ENCODE peak calls at places on chromosomes 12 and 14, in four cellular contexts. G is K562, B is HepG2, M is H1. I is an unnamed sample.

GRCh38 chr12:113875681-113876080 is 90.4 kb downstream of the RBM19 start:
- DNase-seq in M (no peak), B (no peak), G (no peak), I (no peak)

GRCh38 chr12:46400406-46400805 is 27.8 kb upstream of the SLC38A2 start:
- DNase-seq in G (no peak), B (no peak), M (no peak), I (no peak)

GRCh38 chr12:15963271-15963670 is 52.1 kb downstream of the DERA start:
- DNase-seq in M (no peak), G (no peak), B (no peak), I (no peak)

GRCh38 chr14:56358265-56358664 is 221.3 kb upstream of the TMEM260 start:
- DNase-seq in M (no peak), G (no peak), B (no peak), I (no peak)

GRCh38 chr14:103313704-103314103 is 20.3 kb upstream of the EIF5 start:
- DNase-seq in M (no peak), B (no peak), G (peak), I (no peak)

GRCh38 chr12:93571854-93572711 is at the start of gene SOCS2:
- DNase-seq in B (no peak), M (no peak), G (peak), I (no peak)

GRCh38 chr14:95262511-95262891 is 57.2 kb downstream of the CLMN start:
- DNase-seq in G (no peak), M (no peak), B (no peak), I (no peak)

GRCh38 chr12:51082561-51083139 is 746 bp downstream of the CSRNP2 start:
- DNase-seq in G (no peak), B (peak), M (peak), I (no peak)

GRCh38 chr12:45637706-45638105 is 91.8 kb upstream of the ARID2 start:
- DNase-seq in G (no peak), M (no peak), B (no peak), I (no peak)

GRCh38 chr12:116015525-116015924 is 262.0 kb downstream of the MED13L start:
- DNase-seq in G (peak), M (no peak), B (peak), I (no peak)

GRCh38 chr12:15589328-15590032 is 199.7 kb downstream of the EPS8 start:
- DNase-seq in G (no peak), B (no peak), M (no peak), I (no peak)

GRCh38 chr14:61329478-61330051 is 8.2 kb downstream of the PRKCH start:
- DNase-seq in B (no peak), M (no peak), G (no peak), I (no peak)

GRCh38 chr14:46250113-46250703 is 401.4 kb downstream of the RPL10L start:
- DNase-seq in M (no peak), G (no peak), B (peak), I (peak)

GRCh38 chr12:57173089-57173488 is 25.7 kb upstream of the LRP1-AS start:
- DNase-seq in G (peak), B (peak), M (peak), I (peak)

GRCh38 chr12:33575346-33575745 is 135.7 kb upstream of the SYT10 start:
- DNase-seq in M (no peak), G (no peak), B (no peak), I (no peak)

DNA sequence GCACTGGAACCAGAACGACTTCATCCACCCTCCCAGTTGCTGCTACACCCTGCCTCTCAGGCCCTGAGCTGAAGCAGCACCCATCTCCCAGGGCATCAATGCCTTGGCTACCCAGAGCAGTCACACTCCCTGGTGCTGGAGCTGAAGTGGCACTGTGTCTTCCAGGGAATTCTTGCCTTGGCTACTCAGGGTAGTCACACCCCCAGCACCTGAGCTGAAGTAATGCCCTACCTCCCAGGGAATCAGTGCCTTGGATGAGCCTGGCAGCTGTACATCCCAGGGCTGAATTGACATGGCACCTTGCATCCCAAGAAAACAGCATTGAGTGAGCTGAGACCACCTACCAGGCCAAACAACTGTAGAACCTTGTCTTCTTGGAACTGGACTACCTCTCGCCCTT is 41.2 kb upstream of the TSPAN11 start:
- DNase-seq in G (no peak), B (no peak), M (no peak), I (no peak)
- TF ChIP-seq JUND in G (no peak), B (no peak), M (no peak), I (no peak)

DNA sequence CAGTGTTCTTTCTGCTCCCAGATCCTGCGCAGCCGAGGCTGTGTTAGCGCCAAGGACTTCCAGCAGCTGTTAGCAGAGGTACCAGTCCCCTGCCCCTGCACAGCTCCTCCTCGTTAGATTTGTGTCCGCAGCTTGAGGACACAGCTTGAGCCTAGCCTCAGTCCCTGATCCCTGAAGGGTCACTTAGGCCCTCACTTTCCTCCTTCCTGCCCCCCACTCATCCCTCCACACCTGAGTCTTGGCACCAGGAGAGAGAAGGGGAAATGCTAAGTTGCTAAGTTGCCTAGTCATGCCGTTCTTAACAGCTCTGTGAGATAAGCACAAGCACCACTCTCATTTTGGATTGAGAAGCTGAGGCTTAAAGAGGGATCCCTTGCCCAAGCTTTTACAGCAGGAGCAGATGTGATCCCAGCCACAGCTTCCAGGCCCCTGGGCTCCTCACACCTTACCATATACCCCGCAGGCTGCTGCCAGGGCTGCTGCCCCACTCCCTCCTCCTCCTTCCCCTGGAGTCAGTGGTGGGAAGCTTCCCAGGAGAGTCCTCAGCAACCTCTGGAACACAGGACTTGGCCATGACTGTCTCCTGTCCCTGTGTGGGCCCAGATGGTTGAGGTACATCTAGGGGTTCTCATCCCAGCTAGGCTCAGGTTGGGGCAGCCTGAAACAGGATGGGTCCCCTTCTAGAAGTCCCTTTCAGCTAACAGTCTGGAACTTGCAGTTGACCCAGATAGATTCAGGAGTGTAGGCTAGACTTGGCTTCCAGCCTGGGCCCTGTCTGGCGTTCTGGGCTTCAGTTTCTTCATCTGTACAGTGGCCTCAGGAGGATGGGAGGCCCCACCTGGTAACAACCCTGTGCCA is 975 bp downstream of the OGFOD2 start:
- DNase-seq in B (no peak), M (no peak), G (peak), I (no peak)
- TF ChIP-seq JUND in B (no peak), M (no peak), G (peak), I (no peak)

GRCh38 chr12:69055706-69056105 is 122.7 kb upstream of the CPM start:
- DNase-seq in M (no peak), G (no peak), B (no peak), I (no peak)
- TF ChIP-seq JUND in M (no peak), G (no peak), B (no peak), I (no peak)

GRCh38 chr12:3777206-3777809 is 24.4 kb upstream of the CRACR2A start:
- DNase-seq in G (peak), B (peak), M (no peak), I (peak)
- TF ChIP-seq JUND in G (no peak), B (no peak), M (no peak), I (no peak)

DNA sequence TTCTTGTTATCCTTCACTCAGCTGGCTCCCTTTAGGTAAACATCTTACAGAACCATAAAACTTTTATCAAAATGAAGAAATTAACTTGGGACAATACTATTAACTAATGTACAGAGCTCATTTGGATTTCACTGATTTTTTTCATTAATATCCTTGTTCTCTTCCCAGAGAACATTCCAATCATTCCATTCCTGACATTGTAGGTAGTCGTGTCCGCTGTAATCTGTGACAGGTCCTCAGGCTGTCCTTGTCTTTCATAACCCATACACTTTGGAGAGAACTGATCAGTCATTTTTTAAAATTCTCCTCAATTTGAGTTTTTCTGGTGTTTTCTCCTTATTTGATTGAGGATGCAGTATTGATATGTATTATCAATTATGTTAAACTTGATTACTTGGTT is 916.8 kb downstream of the GALC start:
- DNase-seq in G (no peak), M (no peak), B (no peak), I (no peak)
- TF ChIP-seq JUND in G (no peak), M (no peak), B (no peak), I (no peak)

DNA sequence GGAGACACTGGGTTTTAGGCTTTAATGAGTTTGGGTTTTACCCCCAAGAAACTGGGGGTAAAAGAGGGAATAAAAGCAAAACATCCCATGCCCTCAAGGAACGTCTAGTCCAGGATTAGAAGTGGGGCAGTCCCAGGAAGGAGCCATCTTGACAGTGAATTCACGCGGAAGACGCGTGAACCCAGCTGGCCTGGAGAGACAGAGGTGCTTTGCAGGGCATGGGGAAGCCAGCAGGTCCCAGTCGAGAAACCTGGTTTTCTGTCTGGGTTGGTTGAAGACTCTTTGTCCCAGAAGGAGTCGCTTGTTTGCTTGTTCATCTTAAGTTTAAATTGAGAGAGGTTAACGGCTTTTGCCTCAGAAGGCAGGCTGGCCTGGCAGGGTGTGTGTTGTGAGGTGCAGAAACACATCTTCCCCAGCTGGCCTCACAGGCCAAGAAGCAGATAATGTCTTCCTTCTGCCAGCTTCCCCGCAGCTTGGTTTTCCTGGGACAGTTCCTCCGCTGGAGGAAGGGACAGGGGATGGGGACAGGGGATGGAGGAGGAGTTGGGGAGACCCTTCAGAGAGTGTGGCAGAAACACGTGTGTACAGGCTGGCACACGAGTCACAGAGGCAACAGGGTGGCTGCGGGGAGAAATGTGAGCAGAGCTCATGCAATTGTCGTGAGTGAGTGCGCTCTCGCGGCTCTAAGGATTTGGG is 18.5 kb upstream of the CD9 start:
- DNase-seq in G (no peak), M (no peak), B (no peak), I (no peak)
- TF ChIP-seq JUND in G (no peak), M (no peak), B (no peak), I (no peak)

DNA sequence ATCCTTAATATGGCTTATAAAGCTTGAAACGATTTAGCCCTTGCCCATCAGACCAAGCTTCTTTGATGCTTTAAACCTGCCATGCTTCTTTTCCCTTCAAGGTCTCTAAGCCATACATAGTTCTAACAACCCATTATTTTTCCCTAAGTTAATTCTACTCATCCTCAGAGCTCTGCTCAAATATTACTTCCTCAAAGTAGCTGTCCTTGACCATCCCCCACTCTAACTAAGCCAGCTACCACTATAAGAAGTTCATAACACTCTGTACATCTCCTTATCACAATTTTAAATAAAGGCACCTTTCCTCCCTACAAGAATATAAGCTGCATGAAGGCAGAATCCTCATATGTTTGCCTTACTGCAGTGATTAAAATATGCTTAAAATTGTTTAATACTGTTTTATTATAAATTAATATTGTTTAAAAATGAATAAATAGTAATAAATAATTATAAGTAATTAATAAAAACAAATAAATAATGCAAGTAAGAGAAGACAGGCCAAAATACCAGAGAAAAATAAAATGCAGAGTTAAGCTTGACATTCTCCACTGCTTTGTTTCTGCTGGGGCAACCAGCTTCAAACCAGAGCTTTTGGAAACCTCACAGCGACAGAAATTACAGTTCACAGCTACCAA is 76.8 kb downstream of the NUMB start:
- DNase-seq in M (no peak), G (no peak), B (no peak), I (no peak)
- TF ChIP-seq JUND in M (no peak), G (no peak), B (no peak), I (no peak)

GRCh38 chr12:43737646-43738045 is 20.9 kb downstream of the PUS7L start:
- DNase-seq in M (no peak), B (no peak), G (no peak), I (no peak)

GRCh38 chr12:43736921-43737440 is 21.6 kb downstream of the PUS7L start:
- DNase-seq in B (no peak), M (no peak), G (no peak), I (no peak)

GRCh38 chr12:43742106-43742505 is 16.5 kb downstream of the PUS7L start:
- DNase-seq in G (no peak), B (no peak), M (no peak), I (no peak)

GRCh38 chr12:43744826-43745225 is 13.8 kb downstream of the PUS7L start:
- DNase-seq in G (no peak), B (no peak), M (no peak), I (no peak)

DNA sequence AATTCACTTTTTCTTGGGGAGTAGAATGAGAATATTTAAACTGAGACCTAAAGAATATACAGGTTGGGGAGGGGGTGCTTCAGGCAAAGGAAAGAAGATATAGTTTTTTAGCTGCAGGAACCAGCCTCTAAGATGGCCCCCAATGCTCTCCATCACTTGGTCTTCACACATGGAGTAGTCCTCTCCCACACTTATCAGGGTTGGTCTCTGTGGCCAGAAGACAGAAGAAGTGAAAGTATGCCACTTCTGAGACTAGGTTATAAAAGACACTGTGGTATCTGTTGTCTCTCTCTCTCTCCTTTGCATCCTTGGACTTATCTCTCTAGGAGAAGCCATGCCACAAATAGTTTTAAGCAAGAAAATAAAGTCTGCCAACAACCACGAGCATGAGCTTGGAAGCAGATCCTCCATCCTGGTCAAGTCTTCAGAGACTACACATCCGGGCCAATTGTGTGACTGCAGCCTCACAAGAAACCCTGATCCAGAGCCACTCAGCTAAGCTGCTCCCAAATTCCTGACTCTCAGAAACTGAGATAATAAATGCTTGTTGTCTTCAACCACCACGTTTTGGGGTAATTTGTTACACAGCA is 18.0 kb downstream of the PUS7L start:
- DNase-seq in B (no peak), G (no peak), M (no peak), I (no peak)
- TF ChIP-seq JUND in B (no peak), G (no peak), M (no peak), I (no peak)

DNA sequence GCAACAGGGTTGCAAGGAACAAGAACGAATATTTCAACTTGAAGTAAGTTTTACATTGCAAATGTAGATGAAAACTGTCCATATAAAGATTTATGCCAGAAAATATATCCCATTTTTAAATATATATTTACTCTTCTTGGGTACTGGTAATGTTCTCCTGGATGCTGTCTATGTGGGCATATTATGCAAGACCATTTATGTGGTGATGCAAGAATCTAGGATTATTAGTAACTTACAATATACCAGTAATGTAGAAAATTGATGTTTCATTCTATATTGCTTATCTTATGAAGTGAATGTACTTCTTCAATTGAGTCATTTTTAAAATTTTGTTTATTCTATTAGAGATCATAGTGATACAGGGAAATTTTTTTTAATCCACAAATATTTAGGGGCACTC is 25.1 kb downstream of the FGFR1OP2 start:
- DNase-seq in M (no peak), G (no peak), B (no peak), I (no peak)
- TF ChIP-seq JUND in M (no peak), G (no peak), B (no peak), I (no peak)

GRCh38 chr14:101713641-101714349 is 47.7 kb upstream of the PPP2R5C start:
- DNase-seq in B (no peak), M (no peak), G (peak), I (no peak)
- TF ChIP-seq JUND in B (no peak), M (no peak), G (no peak), I (no peak)

I was measured in T47D.